ENCODE peak calls at places on chromosomes 4 and X, in five cellular contexts. One of them, this sample, is unnamed.

GRCh38 chrX:148567229-148567628 is 66.8 kb downstream of the AFF2 start:
- DNase-seq in PC-3: no peak
- DNase-seq in RPMI8226: no peak
- DNase-seq in dermis microvascular lymphatic vessel endothelial cell: no peak
- DNase-seq in HT1080: peak; percentile 77
- DNase-seq in this sample: no peak

GRCh38 chrX:50202539-50202938 is 1.7 kb upstream of the AKAP4 start:
- DNase-seq in PC-3: peak; percentile 60
- DNase-seq in RPMI8226: no peak
- DNase-seq in dermis microvascular lymphatic vessel endothelial cell: peak; percentile 7
- DNase-seq in HT1080: peak; percentile 1
- DNase-seq in this sample: no peak

GRCh38 chr4:137421796-137422195 is 110.5 kb downstream of the PCDH18 start:
- DNase-seq in PC-3: no peak
- DNase-seq in RPMI8226: no peak
- DNase-seq in dermis microvascular lymphatic vessel endothelial cell: no peak
- DNase-seq in HT1080: peak; percentile 42
- DNase-seq in this sample: no peak

GRCh38 chr4:77170926-77171325 is 13.9 kb downstream of the CCNG2 start:
- DNase-seq in PC-3: no peak
- DNase-seq in RPMI8226: no peak
- DNase-seq in dermis microvascular lymphatic vessel endothelial cell: no peak
- DNase-seq in HT1080: no peak
- DNase-seq in this sample: no peak

GRCh38 chr4:100936676-100937390 is 410.5 kb downstream of the PPP3CA start:
- DNase-seq in PC-3: peak; percentile 21
- DNase-seq in RPMI8226: no peak
- DNase-seq in dermis microvascular lymphatic vessel endothelial cell: no peak
- DNase-seq in HT1080: no peak
- DNase-seq in this sample: no peak

GRCh38 chr4:184896868-184897715 is 71.3 kb upstream of the ACSL1 start:
- DNase-seq in PC-3: no peak
- DNase-seq in RPMI8226: no peak
- DNase-seq in dermis microvascular lymphatic vessel endothelial cell: no peak
- DNase-seq in HT1080: no peak
- DNase-seq in this sample: no peak

GRCh38 chr4:82801910-82802521 is 3.4 kb upstream of the SCD5 start:
- DNase-seq in PC-3: peak; percentile 49
- DNase-seq in RPMI8226: peak; percentile 19
- DNase-seq in dermis microvascular lymphatic vessel endothelial cell: peak; percentile 64
- DNase-seq in HT1080: peak; percentile 32
- DNase-seq in this sample: no peak

GRCh38 chr4:108619372-108620100 is 840 bp upstream of the RPL34 start:
- DNase-seq in PC-3: no peak
- DNase-seq in RPMI8226: no peak
- DNase-seq in dermis microvascular lymphatic vessel endothelial cell: no peak
- DNase-seq in HT1080: no peak
- DNase-seq in this sample: no peak

GRCh38 chr4:167025651-167026050 is 208.6 kb downstream of the SPOCK3 start:
- DNase-seq in PC-3: peak; percentile 76
- DNase-seq in RPMI8226: no peak
- DNase-seq in dermis microvascular lymphatic vessel endothelial cell: no peak
- DNase-seq in HT1080: no peak
- DNase-seq in this sample: no peak

GRCh38 chr4:24168658-24169057 is 278.8 kb upstream of the PPARGC1A start:
- DNase-seq in PC-3: no peak
- DNase-seq in RPMI8226: no peak
- DNase-seq in dermis microvascular lymphatic vessel endothelial cell: no peak
- DNase-seq in HT1080: no peak
- DNase-seq in this sample: no peak

This sample was measured in PC-9.